ENCODE peak calls at places on chromosomes 16 and 17, in five cellular contexts. C is kidney tubule cell, J is ecto neural progenitor cell, L is fibroblast of pulmonary artery, E is A549. G is an unnamed sample.
A peak's percentile ranks its signal among the peaks of the same experiment; 100 is the strongest.

GRCh38 chr16:35734728-35735402 is 2275.5 kb downstream of the TP53TG3F start:
- DNase-seq in C (no peak), J (no peak), L (no peak), E (no peak), G (no peak)

GRCh38 chr16:3170440-3171180 is 17.4 kb upstream of the OR1F1 start:
- DNase-seq in C (peak; percentile 24), J (peak; percentile 50), L (no peak), E (no peak), G (no peak)

GRCh38 chr16:66954097-66954659 is 6.9 kb upstream of the CES3 start:
- DNase-seq in C (peak; percentile 78), J (peak; percentile 56), L (peak; percentile 84), E (peak; percentile 81), G (peak; percentile 56)

GRCh38 chr17:78168906-78169793 is 769 bp downstream of the SYNGR2 start:
- DNase-seq in C (peak; percentile 79), J (peak; percentile 75), L (peak; percentile 25), E (peak; percentile 80), G (peak; percentile 61)

GRCh38 chr16:89025636-89026035 is 48.6 kb upstream of the CBFA2T3 start:
- DNase-seq in C (no peak), J (no peak), L (no peak), E (no peak), G (no peak)

GRCh38 chr16:86833136-86833535 is 254.8 kb downstream of the FOXL1 start:
- DNase-seq in C (peak; percentile 16), J (no peak), L (no peak), E (no peak), G (no peak)

GRCh38 chr17:75152971-75153853 is 1.1 kb downstream of the JPT1 start:
- DNase-seq in C (peak; percentile 79), J (peak; percentile 76), L (peak; percentile 24), E (peak; percentile 71), G (no peak)

GRCh38 chr16:49472598-49472997 is 99.0 kb downstream of the C16orf78 start:
- DNase-seq in C (no peak), J (peak; percentile 44), L (no peak), E (no peak), G (no peak)

GRCh38 chr16:72480926-72481325 is 309.0 kb upstream of the PMFBP1 start:
- DNase-seq in C (no peak), J (no peak), L (peak; percentile 70), E (no peak), G (no peak)

G was measured in putamen.